ENCODE peak calls at places on chromosomes 13 and 19, in seven cellular contexts. One of them, this sample, is unnamed.

GRCh38 chr19:29271341-29271740 is 58.4 kb upstream of the UQCRFS1 start:
- DNase-seq in activated CD8-positive, alpha-beta T cell treated with anti-CD3 and anti-CD28 coated beads for 36 hours: no peak
- DNase-seq in NCI-H1092 treated with DMSO at 0.1 percent for 48 hours: no peak
- DNase-seq in activated T-helper 1 cell treated with Interleukin-2 at 50 U/mL for 16 hours: no peak
- DNase-seq in HuH-7: no peak
- DNase-seq in stimulated activated CD4-positive, alpha-beta T cell treated with anti-CD3 and anti-CD28 coated beads, Interleukin-2, amount 100 ng/mL, for 48 hours: no peak
- DNase-seq in NCI-H2081: no peak
- DNase-seq in this sample: no peak

GRCh38 chr19:45994456-45994988 is 745 bp upstream of the CCDC61 start:
- DNase-seq in activated CD8-positive, alpha-beta T cell treated with anti-CD3 and anti-CD28 coated beads for 36 hours: no peak
- DNase-seq in HuH-7: no peak
- DNase-seq in NCI-H2081: no peak
- DNase-seq in activated T-helper 1 cell treated with Interleukin-2 at 50 U/mL for 16 hours: no peak
- DNase-seq in stimulated activated CD4-positive, alpha-beta T cell treated with anti-CD3 and anti-CD28 coated beads, Interleukin-2, amount 100 ng/mL, for 48 hours: no peak
- DNase-seq in NCI-H1092 treated with DMSO at 0.1 percent for 48 hours: no peak
- DNase-seq in this sample: no peak

GRCh38 chr19:27676877-27677276 is 1536.1 kb downstream of the UQCRFS1 start:
- DNase-seq in NCI-H1092 treated with DMSO at 0.1 percent for 48 hours: no peak
- DNase-seq in activated T-helper 1 cell treated with Interleukin-2 at 50 U/mL for 16 hours: no peak
- DNase-seq in activated CD8-positive, alpha-beta T cell treated with anti-CD3 and anti-CD28 coated beads for 36 hours: no peak
- DNase-seq in NCI-H2081: no peak
- DNase-seq in HuH-7: no peak
- DNase-seq in stimulated activated CD4-positive, alpha-beta T cell treated with anti-CD3 and anti-CD28 coated beads, Interleukin-2, amount 100 ng/mL, for 48 hours: no peak
- DNase-seq in this sample: peak

GRCh38 chr19:30083701-30084156 is 141.7 kb downstream of the URI1 start:
- DNase-seq in HuH-7: no peak
- DNase-seq in NCI-H1092 treated with DMSO at 0.1 percent for 48 hours: no peak
- DNase-seq in stimulated activated CD4-positive, alpha-beta T cell treated with anti-CD3 and anti-CD28 coated beads, Interleukin-2, amount 100 ng/mL, for 48 hours: no peak
- DNase-seq in NCI-H2081: no peak
- DNase-seq in activated T-helper 1 cell treated with Interleukin-2 at 50 U/mL for 16 hours: no peak
- DNase-seq in activated CD8-positive, alpha-beta T cell treated with anti-CD3 and anti-CD28 coated beads for 36 hours: no peak
- DNase-seq in this sample: no peak

GRCh38 chr13:65593298-65593874 is 1636.8 kb downstream of the PCDH9 start:
- DNase-seq in activated T-helper 1 cell treated with Interleukin-2 at 50 U/mL for 16 hours: no peak
- DNase-seq in NCI-H1092 treated with DMSO at 0.1 percent for 48 hours: no peak
- DNase-seq in NCI-H2081: no peak
- DNase-seq in HuH-7: no peak
- DNase-seq in activated CD8-positive, alpha-beta T cell treated with anti-CD3 and anti-CD28 coated beads for 36 hours: no peak
- DNase-seq in stimulated activated CD4-positive, alpha-beta T cell treated with anti-CD3 and anti-CD28 coated beads, Interleukin-2, amount 100 ng/mL, for 48 hours: no peak
- DNase-seq in this sample: no peak

GRCh38 chr13:112859817-112860190 is 109.2 kb upstream of the MCF2L start:
- DNase-seq in activated CD8-positive, alpha-beta T cell treated with anti-CD3 and anti-CD28 coated beads for 36 hours: no peak
- DNase-seq in stimulated activated CD4-positive, alpha-beta T cell treated with anti-CD3 and anti-CD28 coated beads, Interleukin-2, amount 100 ng/mL, for 48 hours: no peak
- DNase-seq in NCI-H1092 treated with DMSO at 0.1 percent for 48 hours: no peak
- DNase-seq in activated T-helper 1 cell treated with Interleukin-2 at 50 U/mL for 16 hours: no peak
- DNase-seq in HuH-7: no peak
- DNase-seq in NCI-H2081: no peak
- DNase-seq in this sample: no peak

GRCh38 chr19:17321655-17322489 is 12.5 kb downstream of the DDA1 start:
- DNase-seq in NCI-H1092 treated with DMSO at 0.1 percent for 48 hours: no peak
- DNase-seq in activated T-helper 1 cell treated with Interleukin-2 at 50 U/mL for 16 hours: no peak
- DNase-seq in HuH-7: no peak
- DNase-seq in NCI-H2081: no peak
- DNase-seq in stimulated activated CD4-positive, alpha-beta T cell treated with anti-CD3 and anti-CD28 coated beads, Interleukin-2, amount 100 ng/mL, for 48 hours: no peak
- DNase-seq in activated CD8-positive, alpha-beta T cell treated with anti-CD3 and anti-CD28 coated beads for 36 hours: no peak
- DNase-seq in this sample: no peak

GRCh38 chr19:8233370-8233769 is 24.2 kb downstream of the CERS4 start:
- DNase-seq in NCI-H1092 treated with DMSO at 0.1 percent for 48 hours: no peak
- DNase-seq in stimulated activated CD4-positive, alpha-beta T cell treated with anti-CD3 and anti-CD28 coated beads, Interleukin-2, amount 100 ng/mL, for 48 hours: no peak
- DNase-seq in activated T-helper 1 cell treated with Interleukin-2 at 50 U/mL for 16 hours: no peak
- DNase-seq in HuH-7: no peak
- DNase-seq in NCI-H2081: no peak
- DNase-seq in activated CD8-positive, alpha-beta T cell treated with anti-CD3 and anti-CD28 coated beads for 36 hours: no peak
- DNase-seq in this sample: no peak

GRCh38 chr13:36966404-36966803 is 32.7 kb downstream of the ALG5 start:
- DNase-seq in NCI-H1092 treated with DMSO at 0.1 percent for 48 hours: no peak
- DNase-seq in NCI-H2081: no peak
- DNase-seq in activated T-helper 1 cell treated with Interleukin-2 at 50 U/mL for 16 hours: no peak
- DNase-seq in activated CD8-positive, alpha-beta T cell treated with anti-CD3 and anti-CD28 coated beads for 36 hours: no peak
- DNase-seq in stimulated activated CD4-positive, alpha-beta T cell treated with anti-CD3 and anti-CD28 coated beads, Interleukin-2, amount 100 ng/mL, for 48 hours: no peak
- DNase-seq in HuH-7: no peak
- DNase-seq in this sample: no peak

GRCh38 chr13:110797230-110797877 is 83.9 kb downstream of the ING1 start:
- DNase-seq in HuH-7: no peak
- DNase-seq in activated T-helper 1 cell treated with Interleukin-2 at 50 U/mL for 16 hours: no peak
- DNase-seq in stimulated activated CD4-positive, alpha-beta T cell treated with anti-CD3 and anti-CD28 coated beads, Interleukin-2, amount 100 ng/mL, for 48 hours: no peak
- DNase-seq in NCI-H2081: no peak
- DNase-seq in activated CD8-positive, alpha-beta T cell treated with anti-CD3 and anti-CD28 coated beads for 36 hours: no peak
- DNase-seq in NCI-H1092 treated with DMSO at 0.1 percent for 48 hours: no peak
- DNase-seq in this sample: no peak

GRCh38 chr13:108915095-108915633 is 285.8 kb downstream of the MYO16 start:
- DNase-seq in NCI-H1092 treated with DMSO at 0.1 percent for 48 hours: peak
- DNase-seq in activated T-helper 1 cell treated with Interleukin-2 at 50 U/mL for 16 hours: no peak
- DNase-seq in activated CD8-positive, alpha-beta T cell treated with anti-CD3 and anti-CD28 coated beads for 36 hours: peak
- DNase-seq in NCI-H2081: peak
- DNase-seq in stimulated activated CD4-positive, alpha-beta T cell treated with anti-CD3 and anti-CD28 coated beads, Interleukin-2, amount 100 ng/mL, for 48 hours: no peak
- DNase-seq in HuH-7: no peak
- DNase-seq in this sample: no peak